ENCODE peak calls at places on chromosomes 12 and 14, in ten cellular contexts. C, O, J, Z, E, V, D, X, K and G are unnamed samples.

GRCh38 chr14:97277711-97278110 is 480.5 kb downstream of the VRK1 start:
- DNase-seq in C (peak; percentile 70), O (no peak), J (no peak), Z (no peak), E (no peak), V (no peak), D (no peak), X (no peak), K (no peak), G (no peak)

GRCh38 chr12:119225454-119225853 is 46.7 kb downstream of the HSPB8 start:
- DNase-seq in C (peak; percentile 26), O (no peak), J (no peak), Z (no peak), E (no peak), V (no peak), D (no peak), X (no peak), K (no peak), G (no peak)

GRCh38 chr12:45303955-45304354 is 88.1 kb downstream of the ANO6 start:
- DNase-seq in C (no peak), O (no peak), J (no peak), Z (no peak), E (no peak), V (no peak), D (no peak), X (no peak), K (no peak), G (no peak)

GRCh38 chr12:106226884-106227640 is 20.8 kb downstream of the CKAP4 start:
- DNase-seq in C (peak; percentile 81), O (peak; percentile 10), J (no peak), Z (peak; percentile 65), E (peak; percentile 78), V (peak; percentile 70), D (peak; percentile 60), X (peak; percentile 79), K (no peak), G (no peak)

GRCh38 chr14:59055439-59056045 is 132.9 kb upstream of the DAAM1 start:
- DNase-seq in C (peak; percentile 43), O (peak; percentile 21), J (peak; percentile 3), Z (peak; percentile 52), E (peak; percentile 69), V (peak; percentile 49), D (peak; percentile 42), X (peak; percentile 53), K (no peak), G (peak; percentile 10)

GRCh38 chr14:99195602-99196309 is 76.2 kb downstream of the BCL11B start:
- DNase-seq in C (no peak), O (no peak), J (no peak), Z (no peak), E (no peak), V (no peak), D (no peak), X (no peak), K (no peak), G (no peak)

GRCh38 chr14:55781046-55781445 is 201.0 kb downstream of the KTN1 start:
- DNase-seq in C (no peak), O (no peak), J (no peak), Z (no peak), E (no peak), V (no peak), D (no peak), X (no peak), K (no peak), G (no peak)

GRCh38 chr12:11949738-11950403 is 120.9 kb upstream of the BCL2L14 start:
- DNase-seq in C (no peak), O (peak; percentile 14), J (no peak), Z (no peak), E (no peak), V (no peak), D (no peak), X (no peak), K (no peak), G (no peak)

GRCh38 chr14:76985021-76985420 is 43.5 kb downstream of the IRF2BPL start:
- DNase-seq in C (no peak), O (no peak), J (no peak), Z (peak; percentile 86), E (no peak), V (no peak), D (no peak), X (no peak), K (no peak), G (no peak)

GRCh38 chr12:90174198-90174510 is 465.5 kb upstream of the ATP2B1 start:
- DNase-seq in C (no peak), O (no peak), J (no peak), Z (no peak), E (no peak), V (no peak), D (no peak), X (no peak), K (no peak), G (no peak)

GRCh38 chr14:91229743-91230200 is 14.7 kb downstream of the GPR68 start:
- DNase-seq in C (no peak), O (no peak), J (no peak), Z (peak; percentile 81), E (no peak), V (peak; percentile 86), D (no peak), X (no peak), K (peak; percentile 54), G (peak; percentile 73)

GRCh38 chr14:74528886-74529285 is 35.3 kb downstream of the ISCA2 start:
- DNase-seq in C (no peak), O (no peak), J (no peak), Z (no peak), E (no peak), V (no peak), D (no peak), X (no peak), K (no peak), G (no peak)

GRCh38 chr14:68359862-68360552 is 432.9 kb downstream of the ZFP36L1 start:
- DNase-seq in C (no peak), O (peak; percentile 81), J (no peak), Z (peak; percentile 42), E (peak; percentile 48), V (no peak), D (no peak), X (peak; percentile 60), K (no peak), G (peak; percentile 8)

GRCh38 chr12:69275471-69275891 is 36.1 kb downstream of the CPSF6 start:
- DNase-seq in C (no peak), O (no peak), J (no peak), Z (no peak), E (no peak), V (no peak), D (no peak), X (no peak), K (no peak), G (no peak)

GRCh38 chr12:42145552-42146215 is 1.0 kb upstream of the GXYLT1 start:
- DNase-seq in C (peak; percentile 68), O (no peak), J (no peak), Z (peak; percentile 6), E (no peak), V (no peak), D (no peak), X (no peak), K (no peak), G (no peak)

GRCh38 chr14:103205541-103205906 is 82.3 kb downstream of the TNFAIP2 start:
- DNase-seq in C (no peak), O (no peak), J (no peak), Z (no peak), E (no peak), V (no peak), D (no peak), X (no peak), K (no peak), G (no peak)

GRCh38 chr14:56949828-56950227 is 139.5 kb upstream of the OTX2 start:
- DNase-seq in C (no peak), O (peak; percentile 10), J (no peak), Z (peak; percentile 1), E (no peak), V (no peak), D (no peak), X (no peak), K (no peak), G (no peak)

GRCh38 chr14:22012452-22012851 is 338.8 kb upstream of the OR4E1 start:
- DNase-seq in C (no peak), O (no peak), J (no peak), Z (no peak), E (no peak), V (no peak), D (no peak), X (no peak), K (no peak), G (no peak)

GRCh38 chr14:65943150-65943549 is 530.6 kb downstream of the FUT8 start:
- DNase-seq in C (no peak), O (no peak), J (no peak), Z (no peak), E (no peak), V (no peak), D (no peak), X (no peak), K (no peak), G (no peak)

GRCh38 chr12:116302200-116303075 is 24.9 kb upstream of the MED13L start:
- DNase-seq in C (no peak), O (no peak), J (no peak), Z (no peak), E (no peak), V (no peak), D (no peak), X (no peak), K (no peak), G (no peak)

GRCh38 chr12:71958993-71959588 is 20.4 kb downstream of the TPH2 start:
- DNase-seq in C (no peak), O (no peak), J (no peak), Z (peak; percentile 50), E (no peak), V (no peak), D (peak; percentile 33), X (no peak), K (no peak), G (no peak)

GRCh38 chr12:128918910-128919309 is 65.6 kb downstream of the GLT1D1 start:
- DNase-seq in C (no peak), O (no peak), J (no peak), Z (no peak), E (no peak), V (no peak), D (no peak), X (no peak), K (no peak), G (no peak)

GRCh38 chr12:25839470-25839869 is 119.0 kb upstream of the RASSF8 start:
- DNase-seq in C (no peak), O (no peak), J (no peak), Z (peak; percentile 8), E (no peak), V (no peak), D (no peak), X (peak; percentile 15), K (no peak), G (no peak)

GRCh38 chr12:6753772-6754356 is 923 bp upstream of the MLF2 start:
- DNase-seq in C (peak; percentile 98), O (no peak), J (no peak), Z (no peak), E (no peak), V (no peak), D (no peak), X (no peak), K (no peak), G (no peak)

GRCh38 chr14:67111031-67111430 is 78.2 kb upstream of the GARIN2 start:
- DNase-seq in C (no peak), O (no peak), J (no peak), Z (no peak), E (no peak), V (no peak), D (no peak), X (no peak), K (no peak), G (no peak)

GRCh38 chr12:49340095-49340870 is 3.3 kb upstream of the C1QL4 start:
- DNase-seq in C (no peak), O (no peak), J (no peak), Z (no peak), E (no peak), V (no peak), D (no peak), X (no peak), K (no peak), G (no peak)

GRCh38 chr14:23430733-23431105 is 4.7 kb downstream of the MYH7 start:
- DNase-seq in C (no peak), O (no peak), J (no peak), Z (peak; percentile 22), E (peak; percentile 68), V (no peak), D (no peak), X (peak; percentile 20), K (no peak), G (no peak)

GRCh38 chr14:37037636-37038387 is 134.6 kb downstream of the SLC25A21 start:
- DNase-seq in C (no peak), O (no peak), J (no peak), Z (no peak), E (no peak), V (no peak), D (no peak), X (no peak), K (no peak), G (no peak)